ENCODE peak calls at places on chromosomes 7 and 10, in eight cellular contexts. R, D, W, P, N, G, L and S are unnamed samples.

GRCh38 chr7:74283858-74284447 is 5.3 kb upstream of the CLIP2 start:
- DNase-seq in N (no peak), R (no peak), W (no peak), G (no peak), P (no peak), L (no peak), D (no peak), S (no peak)

GRCh38 chr10:119518936-119519335 is 23.6 kb downstream of the RGS10 start:
- DNase-seq in P (no peak), D (no peak), G (no peak), W (no peak), L (peak), N (no peak), R (no peak), S (no peak)

GRCh38 chr7:154744226-154744860 is 258.6 kb downstream of the PAXIP1 start:
- DNase-seq in D (no peak), P (no peak), R (no peak), L (peak), W (no peak), G (peak), N (peak), S (no peak)

GRCh38 chr7:78226059-78226658 is 427.6 kb downstream of the PHTF2 start:
- DNase-seq in W (peak), L (peak), G (peak), P (no peak), D (peak), R (peak), N (peak), S (no peak)

GRCh38 chr7:96484091-96484490 is 162.2 kb upstream of the SLC25A13 start:
- DNase-seq in W (no peak), N (no peak), P (no peak), R (no peak), D (no peak), L (no peak), G (no peak), S (no peak)

GRCh38 chr10:59073456-59074053 is 102.9 kb upstream of the PHYHIPL start:
- DNase-seq in L (no peak), G (no peak), D (no peak), N (no peak), R (no peak), P (no peak), W (no peak), S (no peak)

GRCh38 chr7:921581-922333 is 32.7 kb downstream of the ADAP1 start:
- DNase-seq in G (no peak), D (no peak), N (no peak), L (no peak), W (no peak), P (no peak), R (peak), S (peak)

GRCh38 chr7:8823486-8823885 is 390.1 kb downstream of the NXPH1 start:
- DNase-seq in W (no peak), R (no peak), N (no peak), D (no peak), P (no peak), G (peak), L (no peak), S (no peak)

GRCh38 chr7:149126662-149127321 is 668 bp upstream of the ZNF425 start:
- DNase-seq in N (peak), R (peak), L (peak), P (no peak), G (peak), W (peak), D (peak), S (peak)

GRCh38 chr7:101108961-101109360 is 17.9 kb upstream of the SERPINE1 start:
- DNase-seq in N (no peak), G (no peak), D (peak), R (no peak), W (no peak), P (no peak), L (no peak), S (no peak)

GRCh38 chr7:71695189-71695588 is 563.2 kb downstream of the GALNT17 start:
- DNase-seq in D (no peak), W (peak), L (no peak), P (peak), R (no peak), N (no peak), G (no peak), S (no peak)

GRCh38 chr10:74913321-74913980 is 87.1 kb downstream of the KAT6B start:
- DNase-seq in L (no peak), N (no peak), W (no peak), P (no peak), G (no peak), D (no peak), R (no peak), S (no peak)

GRCh38 chr7:25565949-25566348 is 337.7 kb upstream of the NPVF start:
- DNase-seq in D (peak), R (peak), L (peak), W (peak), P (peak), G (peak), N (peak), S (no peak)

GRCh38 chr7:1936006-1936310 is 265.9 kb downstream of the ELFN1 start:
- DNase-seq in P (no peak), R (no peak), L (no peak), N (no peak), W (no peak), D (no peak), G (no peak), S (no peak)

GRCh38 chr10:124992462-124993344 is 50.8 kb downstream of the ZRANB1 start:
- DNase-seq in W (peak), D (peak), P (peak), L (peak), G (peak), R (peak), N (peak), S (peak)

GRCh38 chr10:132373241-132373955 is 23.6 kb upstream of the PWWP2B start:
- DNase-seq in L (no peak), N (no peak), G (no peak), R (no peak), D (no peak), W (no peak), P (no peak), S (no peak)

GRCh38 chr7:45237788-45238461 is 80.3 kb downstream of the RAMP3 start:
- DNase-seq in L (no peak), W (no peak), P (no peak), G (no peak), R (no peak), D (no peak), N (no peak), S (no peak)

GRCh38 chr7:132545756-132546155 is 30.5 kb downstream of the PLXNA4 start:
- DNase-seq in G (no peak), L (no peak), N (no peak), P (peak), W (peak), R (no peak), D (no peak), S (no peak)

GRCh38 chr7:116317907-116318306 is 107.6 kb downstream of the TES start:
- DNase-seq in D (no peak), G (no peak), N (no peak), R (no peak), L (no peak), P (peak), W (peak), S (no peak)

GRCh38 chr10:81450651-81451050 is 424.3 kb upstream of the NRG3 start:
- DNase-seq in P (no peak), W (no peak), R (no peak), G (no peak), L (no peak), D (no peak), N (no peak), S (no peak)

GRCh38 chr10:123974406-123974805 is 82.8 kb upstream of the CPXM2 start:
- DNase-seq in D (peak), L (no peak), W (peak), P (peak), N (peak), R (no peak), G (no peak), S (no peak)

GRCh38 chr10:78664929-78665525 is 403.7 kb upstream of the ZMIZ1 start:
- DNase-seq in L (no peak), G (peak), P (peak), N (peak), W (peak), R (no peak), D (peak), S (no peak)
- TF ChIP-seq CTCF in L (peak), G (peak), P (peak), N (peak), W (peak), R (no peak), D (peak), S (peak)

GRCh38 chr10:314871-315270 is 179.6 kb downstream of the ZMYND11 start:
- DNase-seq in W (peak), P (peak), D (no peak), L (no peak), R (no peak), N (peak), G (no peak), S (no peak)

GRCh38 chr10:317219-317868 is 182.1 kb downstream of the ZMYND11 start:
- DNase-seq in D (no peak), N (peak), W (peak), L (no peak), R (no peak), P (peak), G (no peak), S (no peak)

GRCh38 chr10:317926-318325 is 182.7 kb downstream of the ZMYND11 start:
- DNase-seq in G (no peak), P (no peak), R (no peak), N (no peak), L (no peak), D (no peak), W (no peak), S (no peak)

GRCh38 chr10:314381-314780 is 179.1 kb downstream of the ZMYND11 start:
- DNase-seq in L (no peak), P (no peak), R (no peak), N (no peak), W (no peak), D (no peak), G (peak), S (no peak)

DNA sequence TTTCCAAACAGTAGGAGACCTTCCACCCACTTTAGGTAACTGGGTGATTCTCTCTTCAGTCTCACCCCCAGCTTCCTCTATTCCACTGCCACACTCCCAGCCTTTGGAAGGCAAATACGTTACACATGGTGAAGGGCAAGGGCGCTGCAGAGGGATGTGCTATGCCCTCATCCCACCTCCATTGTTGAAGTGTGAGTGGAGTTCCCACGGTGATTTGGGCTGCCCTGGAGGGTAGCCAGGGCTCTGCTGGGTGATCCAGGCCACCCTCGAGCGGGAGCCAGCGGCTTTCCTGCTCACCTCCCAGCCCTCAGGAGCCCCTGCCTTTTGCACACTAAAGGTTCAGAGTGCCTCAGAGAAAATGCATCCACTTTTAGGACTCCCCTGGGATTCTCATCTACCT is 181.1 kb downstream of the ZMYND11 start:
- DNase-seq in D (no peak), L (no peak), R (no peak), G (no peak), N (no peak), W (no peak), P (no peak), S (no peak)
- H3K27ac ChIP-seq in D (no peak), L (no peak), R (no peak), G (no peak), N (peak), W (no peak), P (no peak), S (no peak)

GRCh38 chr10:126459032-126459831 is 71.0 kb upstream of the ADAM12 start:
- DNase-seq in L (peak), P (peak), R (no peak), D (no peak), G (no peak), W (peak), N (no peak), S (no peak)
- TF ChIP-seq CTCF in L (no peak), P (no peak), R (no peak), D (no peak), G (peak), W (peak), N (no peak), S (no peak)

GRCh38 chr7:39054731-39055130 is 77.0 kb downstream of the POU6F2 start:
- DNase-seq in G (no peak), P (no peak), D (no peak), W (no peak), L (no peak), R (no peak), N (no peak), S (no peak)

GRCh38 chr7:39056153-39056552 is 78.4 kb downstream of the POU6F2 start:
- DNase-seq in G (no peak), P (no peak), R (no peak), D (no peak), N (no peak), W (no peak), L (no peak), S (no peak)

DNA sequence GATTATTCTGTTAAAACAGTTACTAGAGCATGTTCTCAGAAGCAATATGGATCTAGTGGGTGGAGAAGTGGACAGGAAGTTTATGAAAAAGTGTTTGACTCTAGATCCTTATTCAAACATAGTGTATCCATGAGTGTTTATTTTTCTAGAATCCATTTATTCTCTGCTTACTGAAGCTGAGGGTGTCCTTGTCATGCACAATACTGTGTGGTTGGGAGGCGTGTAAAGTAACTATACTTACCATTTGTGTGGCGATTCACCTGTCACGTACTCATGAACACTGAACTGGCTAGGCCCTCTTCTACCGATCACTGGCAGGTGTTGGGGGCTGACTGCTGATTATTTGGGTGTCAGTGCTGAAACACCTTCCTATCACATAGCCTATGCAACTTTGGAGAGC is 74.0 kb downstream of the POU6F2 start:
- DNase-seq in W (no peak), L (no peak), N (no peak), R (no peak), D (no peak), P (no peak), G (no peak), S (no peak)
- H3K27ac ChIP-seq in W (no peak), L (no peak), N (no peak), R (no peak), D (no peak), P (no peak), G (no peak), S (no peak)

GRCh38 chr7:118713039-118713438 is 488.5 kb downstream of the ANKRD7 start:
- DNase-seq in N (no peak), D (no peak), R (no peak), G (no peak), L (no peak), P (no peak), W (no peak), S (no peak)

GRCh38 chr7:118711631-118712156 is 487.2 kb downstream of the ANKRD7 start:
- DNase-seq in P (no peak), W (no peak), R (no peak), D (no peak), G (no peak), L (no peak), N (no peak), S (no peak)
- TF ChIP-seq CTCF in P (no peak), W (no peak), R (no peak), D (no peak), G (no peak), L (no peak), N (no peak), S (no peak)

GRCh38 chr7:150428671-150429451 is 21.6 kb upstream of the GIMAP8 start:
- DNase-seq in D (peak), P (peak), G (peak), L (peak), R (no peak), W (peak), N (no peak), S (no peak)
- H3K27ac ChIP-seq in D (no peak), P (no peak), G (no peak), L (no peak), R (no peak), W (no peak), N (no peak), S (no peak)

GRCh38 chr10:77135555-77135954 is 502.1 kb downstream of the KCNMA1 start:
- DNase-seq in W (no peak), R (no peak), D (no peak), N (no peak), P (no peak), G (no peak), L (no peak), S (no peak)
- TF ChIP-seq CTCF in W (no peak), R (no peak), D (no peak), N (no peak), P (no peak), G (no peak), L (no peak), S (no peak)